ENCODE peak calls at places on chromosomes 4 and X, in nine cellular contexts. Z is PC-3, N is IMR-90, V is heart left ventricle, C is transverse colon, D is right atrium auricular region, G is cardiac muscle cell, Y is breast epithelium, P is MM.1S. Q is an unnamed sample. For H3K4me1, the result is how much of the 10 kb centered on the place peaks cover.

GRCh38 chr4:87498446-87498900 is 30.7 kb downstream of the SPARCL1 start:
- DNase-seq in Y (no peak), P (peak), Z (no peak), D (no peak), N (peak), G (no peak), V (no peak), C (no peak), Q (no peak)

GRCh38 chr4:153223935-153224334 is 19.7 kb downstream of the TRIM2 start:
- DNase-seq in D (no peak), P (no peak), V (no peak), C (no peak), N (peak), G (peak), Y (no peak), Z (peak), Q (no peak)

GRCh38 chr4:212438-213174 is 88.3 kb downstream of the ZNF718 start:
- DNase-seq in N (peak), P (no peak), D (peak), Z (no peak), G (peak), V (peak), C (peak), Y (peak), Q (peak)

GRCh38 chr4:114734581-114734980 is 136.0 kb downstream of the UGT8 start:
- DNase-seq in D (no peak), N (no peak), G (peak), C (no peak), V (no peak), Y (no peak), P (no peak), Z (no peak), Q (no peak)

GRCh38 chrX:75067931-75068330 is 88.2 kb downstream of the ABCB7 start:
- DNase-seq in G (no peak), Y (no peak), V (no peak), D (no peak), Z (peak), C (no peak), N (peak), P (no peak), Q (no peak)

GRCh38 chr4:91471280-91471679 is 832.5 kb upstream of the GRID2 start:
- DNase-seq in D (no peak), G (no peak), Y (no peak), N (no peak), C (no peak), V (no peak), Z (no peak), P (no peak), Q (no peak)

GRCh38 chr4:124883642-124884041 is 171.1 kb upstream of the ANKRD50 start:
- DNase-seq in Z (no peak), Y (no peak), N (peak), V (no peak), G (no peak), P (no peak), C (no peak), D (no peak), Q (no peak)

GRCh38 chr4:128290526-128290925 is 2.9 kb upstream of the PGRMC2 start:
- DNase-seq in Z (no peak), D (no peak), P (no peak), G (no peak), Y (no peak), V (no peak), N (no peak), C (no peak), Q (no peak)

GRCh38 chr4:81490761-81491160 is 19.1 kb upstream of the RASGEF1B start:
- DNase-seq in Z (no peak), P (no peak), Y (no peak), V (no peak), N (no peak), D (no peak), C (no peak), G (no peak), Q (no peak)

DNA sequence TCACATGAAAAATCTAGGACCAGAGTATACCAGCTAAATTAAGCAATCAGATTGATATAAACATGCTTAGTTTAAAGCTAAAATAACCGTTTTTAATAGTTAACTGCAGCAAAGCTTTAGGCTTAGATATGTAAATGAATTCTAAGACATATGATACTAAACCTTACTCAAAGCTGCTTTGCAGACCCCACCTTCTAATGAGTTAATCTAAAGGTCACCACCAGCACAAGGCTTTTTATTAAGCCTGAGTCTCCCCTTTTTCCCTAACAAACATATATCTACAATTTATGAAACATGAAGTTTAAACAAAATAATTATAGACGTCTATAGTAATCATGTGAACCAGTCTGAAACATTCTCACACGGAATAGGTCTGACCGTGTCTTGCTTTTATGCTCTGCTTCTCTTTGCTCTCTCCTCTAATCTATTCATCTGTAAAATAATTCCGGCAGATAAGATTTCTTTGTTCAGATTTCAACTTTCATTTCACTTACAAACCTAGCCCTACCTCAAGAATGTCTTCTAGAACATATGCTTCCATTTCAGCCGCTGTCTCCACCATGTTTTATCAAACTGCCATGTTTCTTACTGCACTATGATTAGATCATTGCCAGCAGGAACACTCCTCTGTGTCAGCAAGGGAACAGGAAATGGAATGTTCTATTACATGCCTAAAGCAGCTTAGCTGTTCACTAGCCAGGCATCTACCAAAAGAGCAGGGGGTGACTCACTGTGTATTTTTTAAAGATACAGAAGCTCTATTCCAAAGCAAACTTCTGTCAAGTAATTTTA is 35.9 kb downstream of the ANKRD17 start:
- DNase-seq in G (peak), V (no peak), Z (peak), Y (peak), C (peak), P (peak), D (no peak), N (peak), Q (no peak)
- H3K4me3 ChIP-seq in G (peak), V (peak), Z (peak), Y (peak), C (peak), P (peak), D (peak), N (peak), Q (peak)

DNA sequence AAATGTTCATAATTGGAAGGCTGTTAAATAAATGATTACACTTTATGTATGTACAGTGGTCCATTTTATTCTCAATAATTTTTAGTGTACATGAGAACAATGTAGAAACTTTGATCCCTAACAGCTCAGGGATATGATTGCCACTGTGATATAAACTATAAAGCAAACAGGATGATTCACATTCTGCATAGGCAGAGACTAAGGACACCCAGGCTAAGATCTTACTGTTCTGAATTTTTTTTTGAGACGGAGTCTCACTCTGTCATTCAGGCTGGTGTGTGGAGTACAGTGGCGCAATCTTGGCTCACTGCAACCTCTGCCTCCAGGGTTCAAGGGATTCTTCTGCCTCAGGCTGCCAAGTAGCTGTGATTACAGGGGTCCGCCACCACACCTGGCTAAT is 186.6 kb downstream of the PDGFC start:
- DNase-seq in Y (no peak), Z (peak), N (no peak), G (no peak), P (no peak), C (no peak), D (no peak), V (no peak), Q (no peak)
- TF ChIP-seq CTCF in Y (no peak), Z (no peak), N (no peak), G (no peak), P (no peak), C (no peak), D (no peak), V (no peak), Q (no peak)

GRCh38 chr4:159158989-159159388 is 56.1 kb downstream of the RAPGEF2 start:
- DNase-seq in N (no peak), Z (no peak), G (no peak), D (no peak), P (no peak), C (no peak), V (no peak), Y (no peak), Q (no peak)

GRCh38 chr4:159158083-159158617 is 55.3 kb downstream of the RAPGEF2 start:
- DNase-seq in V (no peak), Y (no peak), C (no peak), Z (no peak), N (no peak), P (no peak), D (no peak), G (no peak), Q (no peak)

GRCh38 chr4:159160242-159160641 is 57.4 kb downstream of the RAPGEF2 start:
- DNase-seq in C (no peak), V (no peak), G (no peak), P (no peak), D (no peak), Y (no peak), N (no peak), Z (no peak), Q (no peak)

GRCh38 chr4:159162576-159162975 is 59.7 kb downstream of the RAPGEF2 start:
- DNase-seq in V (no peak), P (no peak), D (no peak), Z (no peak), G (no peak), C (no peak), Y (no peak), N (no peak), Q (no peak)

DNA sequence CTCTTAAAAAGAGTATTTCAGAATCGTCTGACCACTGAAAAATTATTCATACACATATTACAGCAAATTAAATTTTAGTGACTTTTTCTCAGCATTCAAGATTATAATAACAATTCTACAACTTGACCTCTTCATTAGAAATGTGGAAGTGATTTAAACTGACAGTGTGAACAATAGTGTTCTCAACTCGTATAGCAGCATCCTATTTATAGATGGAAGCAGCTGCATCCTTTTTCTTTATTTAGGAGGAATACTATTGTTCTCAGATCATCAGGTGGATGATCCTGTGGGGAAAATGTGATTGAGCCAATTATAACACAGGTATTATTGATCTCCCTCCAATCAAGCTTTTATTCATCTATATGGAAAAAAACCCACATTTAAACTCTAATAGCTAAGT is 56.7 kb downstream of the RAPGEF2 start:
- DNase-seq in G (no peak), C (no peak), Y (no peak), N (no peak), P (no peak), V (no peak), D (no peak), Z (no peak), Q (no peak)
- H3K4me1 ChIP-seq in G (half or more), C (under half), Y (under half), N (under half), P (under half), V (half or more), D (under half), Z (under half), Q (under half)

GRCh38 chr4:158314756-158315487 is 104.6 kb downstream of the TMEM144 start:
- DNase-seq in D (no peak), N (peak), Y (no peak), Z (peak), G (no peak), C (no peak), V (no peak), P (no peak), Q (no peak)

GRCh38 chr4:158315706-158316105 is 105.4 kb downstream of the TMEM144 start:
- DNase-seq in G (no peak), V (no peak), P (no peak), Z (peak), N (peak), D (no peak), Y (no peak), C (no peak), Q (no peak)

GRCh38 chr4:158316264-158316663 is 106.0 kb downstream of the TMEM144 start:
- DNase-seq in N (peak), G (no peak), D (no peak), Y (no peak), P (no peak), V (no peak), C (no peak), Z (no peak), Q (no peak)

GRCh38 chr4:158322119-158322518 is 111.8 kb downstream of the TMEM144 start:
- DNase-seq in Z (peak), N (no peak), G (no peak), V (no peak), Y (no peak), C (no peak), D (no peak), P (no peak), Q (no peak)

DNA sequence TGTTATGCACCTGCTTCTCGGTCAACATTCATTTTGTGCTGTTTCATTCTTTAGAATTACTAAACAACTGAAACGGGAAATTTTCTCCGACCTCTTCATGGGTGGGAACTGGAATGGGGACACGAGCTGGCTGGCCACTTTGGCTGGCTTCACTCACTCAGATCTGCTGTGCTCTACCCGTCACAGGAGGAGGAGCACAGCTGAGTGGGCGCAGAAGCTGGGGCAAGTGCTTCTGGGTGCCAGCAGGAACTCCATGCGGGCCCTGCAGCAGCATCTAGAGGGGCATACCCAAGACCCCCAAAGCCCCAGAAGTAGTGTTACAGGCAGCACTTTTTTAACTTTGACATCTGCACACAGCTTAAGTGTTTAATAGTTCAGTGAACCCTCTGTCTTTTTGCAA is 109.6 kb downstream of the TMEM144 start:
- DNase-seq in Y (no peak), D (no peak), N (no peak), V (no peak), C (no peak), G (no peak), Z (no peak), P (no peak), Q (no peak)
- H3K4me3 ChIP-seq in Y (no peak), D (no peak), N (no peak), V (no peak), C (no peak), G (no peak), Z (no peak), P (no peak), Q (no peak)

DNA sequence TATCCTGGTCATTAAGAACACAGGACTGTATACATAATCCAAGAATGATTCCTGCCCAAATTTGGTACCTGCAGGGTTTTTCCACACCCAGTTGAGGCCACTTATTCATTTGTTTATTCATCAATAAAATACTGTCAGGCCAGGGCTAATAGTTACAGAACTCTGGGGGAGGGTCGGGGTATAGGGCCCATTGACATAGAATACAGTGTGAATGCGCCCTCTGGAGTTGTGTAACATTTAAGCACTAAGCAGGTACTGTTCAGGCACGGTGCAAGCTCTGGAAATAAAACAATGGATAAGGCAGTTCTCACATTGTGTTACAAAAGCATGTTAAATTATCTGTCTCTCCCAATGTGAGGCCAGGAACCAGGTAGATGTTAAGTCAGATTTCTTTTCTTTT is 30.8 kb upstream of the LRBA start:
- DNase-seq in N (no peak), V (no peak), C (no peak), D (no peak), G (peak), Y (no peak), P (no peak), Z (peak), Q (no peak)
- TF ChIP-seq CTCF in N (no peak), V (no peak), C (no peak), D (no peak), G (no peak), Y (no peak), P (no peak), Z (peak), Q (no peak)